ENCODE peak calls at places on chromosomes 2 and 18, in six cellular contexts. One of them, this sample, is unnamed.

GRCh38 chr2:216829533-216829932 is 30.3 kb downstream of the TNP1 start:
- DNase-seq in GM20000: no peak
- DNase-seq in thoracic aorta: peak
- DNase-seq in RPMI7951: peak
- DNase-seq in nucleus accumbens: peak
- DNase-seq in left ventricle myocardium superior: peak
- DNase-seq in this sample: no peak

GRCh38 chr2:111032721-111033532 is 87.8 kb upstream of the BCL2L11 start:
- DNase-seq in nucleus accumbens: no peak
- DNase-seq in left ventricle myocardium superior: no peak
- DNase-seq in thoracic aorta: no peak
- DNase-seq in RPMI7951: no peak
- DNase-seq in GM20000: no peak
- DNase-seq in this sample: peak

GRCh38 chr2:17543131-17543660 is 2.7 kb downstream of the VSNL1 start:
- DNase-seq in left ventricle myocardium superior: no peak
- DNase-seq in nucleus accumbens: no peak
- DNase-seq in RPMI7951: no peak
- DNase-seq in thoracic aorta: no peak
- DNase-seq in GM20000: no peak
- DNase-seq in this sample: peak

GRCh38 chr2:137467246-137467862 is 496.9 kb upstream of the HNMT start:
- DNase-seq in RPMI7951: peak
- DNase-seq in left ventricle myocardium superior: no peak
- DNase-seq in nucleus accumbens: peak
- DNase-seq in GM20000: peak
- DNase-seq in thoracic aorta: no peak
- DNase-seq in this sample: peak

GRCh38 chr2:1884933-1885580 is 140.7 kb upstream of the PXDN start:
- DNase-seq in left ventricle myocardium superior: no peak
- DNase-seq in nucleus accumbens: no peak
- DNase-seq in thoracic aorta: peak
- DNase-seq in RPMI7951: peak
- DNase-seq in GM20000: no peak
- DNase-seq in this sample: peak

GRCh38 chr2:6525371-6525770 is 340.3 kb downstream of the CMPK2 start:
- DNase-seq in nucleus accumbens: no peak
- DNase-seq in GM20000: no peak
- DNase-seq in thoracic aorta: no peak
- DNase-seq in left ventricle myocardium superior: no peak
- DNase-seq in RPMI7951: no peak
- DNase-seq in this sample: no peak

GRCh38 chr2:20812779-20813178 is 10.1 kb downstream of the LDAH start:
- DNase-seq in nucleus accumbens: no peak
- DNase-seq in RPMI7951: no peak
- DNase-seq in left ventricle myocardium superior: no peak
- DNase-seq in thoracic aorta: no peak
- DNase-seq in GM20000: no peak
- DNase-seq in this sample: no peak

GRCh38 chr2:120624056-120624737 is 111.5 kb upstream of the GLI2 start:
- DNase-seq in left ventricle myocardium superior: no peak
- DNase-seq in RPMI7951: no peak
- DNase-seq in nucleus accumbens: no peak
- DNase-seq in thoracic aorta: no peak
- DNase-seq in GM20000: no peak
- DNase-seq in this sample: no peak

GRCh38 chr2:160901631-160902030 is 258.6 kb upstream of the TANK start:
- DNase-seq in thoracic aorta: no peak
- DNase-seq in left ventricle myocardium superior: no peak
- DNase-seq in RPMI7951: no peak
- DNase-seq in nucleus accumbens: no peak
- DNase-seq in GM20000: no peak
- DNase-seq in this sample: no peak

GRCh38 chr2:54262015-54262765 is 6.2 kb upstream of the TSPYL6 start:
- DNase-seq in RPMI7951: no peak
- DNase-seq in nucleus accumbens: no peak
- DNase-seq in GM20000: no peak
- DNase-seq in thoracic aorta: no peak
- DNase-seq in left ventricle myocardium superior: no peak
- DNase-seq in this sample: no peak

GRCh38 chr2:24174851-24175277 is at the start of gene FAM228A:
- DNase-seq in GM20000: no peak
- DNase-seq in left ventricle myocardium superior: no peak
- DNase-seq in thoracic aorta: no peak
- DNase-seq in nucleus accumbens: no peak
- DNase-seq in RPMI7951: no peak
- DNase-seq in this sample: no peak

GRCh38 chr2:95013726-95014125 is 11.8 kb upstream of the MAL start:
- DNase-seq in RPMI7951: no peak
- DNase-seq in thoracic aorta: no peak
- DNase-seq in nucleus accumbens: no peak
- DNase-seq in left ventricle myocardium superior: no peak
- DNase-seq in GM20000: no peak
- DNase-seq in this sample: no peak

GRCh38 chr18:3347286-3347803 is 85.4 kb downstream of the MYL12B start:
- DNase-seq in left ventricle myocardium superior: no peak
- DNase-seq in GM20000: no peak
- DNase-seq in RPMI7951: no peak
- DNase-seq in nucleus accumbens: no peak
- DNase-seq in thoracic aorta: no peak
- DNase-seq in this sample: no peak

GRCh38 chr2:15169326-15170038 is 391.7 kb downstream of the NBAS start:
- DNase-seq in thoracic aorta: no peak
- DNase-seq in GM20000: no peak
- DNase-seq in left ventricle myocardium superior: no peak
- DNase-seq in nucleus accumbens: no peak
- DNase-seq in RPMI7951: peak
- DNase-seq in this sample: peak

GRCh38 chr2:85769236-85769986 is 15.6 kb downstream of the ATOH8 start:
- DNase-seq in GM20000: no peak
- DNase-seq in thoracic aorta: no peak
- DNase-seq in nucleus accumbens: no peak
- DNase-seq in left ventricle myocardium superior: peak
- DNase-seq in RPMI7951: no peak
- DNase-seq in this sample: no peak

GRCh38 chr2:586518-587370 is 90.5 kb downstream of the TMEM18 start:
- DNase-seq in RPMI7951: no peak
- DNase-seq in left ventricle myocardium superior: no peak
- DNase-seq in nucleus accumbens: no peak
- DNase-seq in thoracic aorta: no peak
- DNase-seq in GM20000: no peak
- DNase-seq in this sample: peak

GRCh38 chr2:71932027-71932779 is 215.5 kb downstream of the CYP26B1 start:
- DNase-seq in RPMI7951: no peak
- DNase-seq in left ventricle myocardium superior: no peak
- DNase-seq in GM20000: no peak
- DNase-seq in thoracic aorta: no peak
- DNase-seq in nucleus accumbens: no peak
- DNase-seq in this sample: peak

GRCh38 chr2:37585982-37586621 is 85.3 kb downstream of the CDC42EP3 start:
- DNase-seq in RPMI7951: peak
- DNase-seq in nucleus accumbens: peak
- DNase-seq in left ventricle myocardium superior: peak
- DNase-seq in GM20000: peak
- DNase-seq in thoracic aorta: peak
- DNase-seq in this sample: no peak

GRCh38 chr2:175001546-175001945 is 3.6 kb downstream of the CHN1 start:
- DNase-seq in thoracic aorta: no peak
- DNase-seq in RPMI7951: no peak
- DNase-seq in left ventricle myocardium superior: no peak
- DNase-seq in GM20000: no peak
- DNase-seq in nucleus accumbens: no peak
- DNase-seq in this sample: no peak

GRCh38 chr2:232543928-232544631 is 4.6 kb downstream of the CHRNG start:
- DNase-seq in nucleus accumbens: no peak
- DNase-seq in left ventricle myocardium superior: peak
- DNase-seq in GM20000: no peak
- DNase-seq in RPMI7951: no peak
- DNase-seq in thoracic aorta: no peak
- DNase-seq in this sample: no peak

GRCh38 chr2:142920579-142920978 is 43.1 kb downstream of the KYNU start:
- DNase-seq in nucleus accumbens: no peak
- DNase-seq in thoracic aorta: no peak
- DNase-seq in left ventricle myocardium superior: no peak
- DNase-seq in GM20000: no peak
- DNase-seq in RPMI7951: no peak
- DNase-seq in this sample: no peak

GRCh38 chr18:35876243-35876642 is 96.2 kb upstream of the RMP24 start:
- DNase-seq in left ventricle myocardium superior: no peak
- DNase-seq in nucleus accumbens: no peak
- DNase-seq in RPMI7951: no peak
- DNase-seq in GM20000: no peak
- DNase-seq in thoracic aorta: no peak
- DNase-seq in this sample: no peak

GRCh38 chr2:23574919-23575654 is 190.1 kb downstream of the KLHL29 start:
- DNase-seq in left ventricle myocardium superior: no peak
- DNase-seq in nucleus accumbens: no peak
- DNase-seq in RPMI7951: no peak
- DNase-seq in thoracic aorta: no peak
- DNase-seq in GM20000: no peak
- DNase-seq in this sample: peak

GRCh38 chr18:46676162-46676830 is 19.3 kb upstream of the LOXHD1 start:
- DNase-seq in RPMI7951: peak
- DNase-seq in thoracic aorta: no peak
- DNase-seq in left ventricle myocardium superior: no peak
- DNase-seq in GM20000: no peak
- DNase-seq in nucleus accumbens: no peak
- DNase-seq in this sample: no peak

GRCh38 chr18:65938592-65939372 is 188.0 kb downstream of the CDH7 start:
- DNase-seq in left ventricle myocardium superior: no peak
- DNase-seq in RPMI7951: no peak
- DNase-seq in thoracic aorta: no peak
- DNase-seq in nucleus accumbens: no peak
- DNase-seq in GM20000: no peak
- DNase-seq in this sample: peak